ENCODE peak calls at places on chromosomes 3 and 15, in nine cellular contexts. One of them, this sample, is unnamed. For H3K79me2, the result is how much of the 10 kb centered on the place peaks cover.

GRCh38 chr3:149332227-149332765 is 1.1 kb downstream of the TM4SF18 start:
- DNase-seq in neural progenitor cell: no peak
- DNase-seq in astrocyte: no peak
- DNase-seq in fibroblast of lung: peak
- DNase-seq in PC-9: no peak
- DNase-seq in OCI-LY7: no peak
- DNase-seq in GM23338: no peak
- DNase-seq in GM12878: no peak
- DNase-seq in osteoblast: no peak
- DNase-seq in this sample: no peak

GRCh38 chr3:62210016-62210415 is 163.3 kb downstream of the FEZF2 start:
- DNase-seq in neural progenitor cell: no peak
- DNase-seq in astrocyte: no peak
- DNase-seq in fibroblast of lung: no peak
- DNase-seq in PC-9: no peak
- DNase-seq in OCI-LY7: no peak
- DNase-seq in GM23338: no peak
- DNase-seq in GM12878: no peak
- DNase-seq in osteoblast: peak
- DNase-seq in this sample: no peak

GRCh38 chr3:49930241-49930690 is 655 bp upstream of the MON1A start:
- DNase-seq in neural progenitor cell: no peak
- DNase-seq in astrocyte: no peak
- DNase-seq in fibroblast of lung: no peak
- DNase-seq in PC-9: no peak
- DNase-seq in OCI-LY7: no peak
- DNase-seq in GM23338: peak
- DNase-seq in GM12878: no peak
- DNase-seq in osteoblast: peak
- DNase-seq in this sample: no peak

GRCh38 chr3:195900426-195901355 is 7.7 kb downstream of the TNK2 start:
- DNase-seq in neural progenitor cell: no peak
- DNase-seq in astrocyte: peak
- DNase-seq in fibroblast of lung: peak
- DNase-seq in PC-9: no peak
- DNase-seq in OCI-LY7: peak
- DNase-seq in GM23338: no peak
- DNase-seq in GM12878: no peak
- DNase-seq in osteoblast: peak
- DNase-seq in this sample: no peak

GRCh38 chr3:128486692-128487537 is 6.1 kb downstream of the GATA2 start:
- DNase-seq in neural progenitor cell: peak
- DNase-seq in astrocyte: no peak
- DNase-seq in fibroblast of lung: no peak
- DNase-seq in PC-9: no peak
- DNase-seq in OCI-LY7: no peak
- DNase-seq in GM23338: peak
- DNase-seq in GM12878: no peak
- DNase-seq in osteoblast: peak
- DNase-seq in this sample: no peak

GRCh38 chr15:37112171-37112570 is 11.8 kb upstream of the MEIS2 start:
- DNase-seq in neural progenitor cell: no peak
- DNase-seq in astrocyte: no peak
- DNase-seq in fibroblast of lung: no peak
- DNase-seq in PC-9: no peak
- DNase-seq in OCI-LY7: no peak
- DNase-seq in GM23338: no peak
- DNase-seq in GM12878: no peak
- DNase-seq in osteoblast: no peak
- DNase-seq in this sample: no peak

GRCh38 chr3:141368062-141368924 is at the start of gene ZBTB38:
- DNase-seq in neural progenitor cell: peak
- DNase-seq in astrocyte: peak
- DNase-seq in fibroblast of lung: peak
- DNase-seq in PC-9: peak
- DNase-seq in OCI-LY7: no peak
- DNase-seq in GM23338: peak
- DNase-seq in GM12878: no peak
- DNase-seq in osteoblast: peak
- DNase-seq in this sample: no peak

GRCh38 chr3:142115927-142116668 is 33.2 kb downstream of the TFDP2 start:
- DNase-seq in neural progenitor cell: no peak
- DNase-seq in astrocyte: no peak
- DNase-seq in fibroblast of lung: no peak
- DNase-seq in PC-9: no peak
- DNase-seq in OCI-LY7: no peak
- DNase-seq in GM23338: no peak
- DNase-seq in GM12878: no peak
- DNase-seq in osteoblast: no peak
- DNase-seq in this sample: no peak

GRCh38 chr3:36969540-36970432 is 23.1 kb downstream of the EPM2AIP1 start:
- DNase-seq in neural progenitor cell: peak
- DNase-seq in astrocyte: peak
- DNase-seq in fibroblast of lung: peak
- DNase-seq in PC-9: no peak
- DNase-seq in OCI-LY7: peak
- DNase-seq in GM23338: peak
- DNase-seq in GM12878: peak
- DNase-seq in osteoblast: peak
- DNase-seq in this sample: peak

GRCh38 chr3:113057117-113057516 is 66.3 kb downstream of the GTPBP8 start:
- DNase-seq in neural progenitor cell: no peak
- DNase-seq in astrocyte: no peak
- DNase-seq in fibroblast of lung: no peak
- DNase-seq in PC-9: no peak
- DNase-seq in OCI-LY7: no peak
- DNase-seq in GM23338: no peak
- DNase-seq in GM12878: peak
- DNase-seq in osteoblast: no peak
- DNase-seq in this sample: no peak

GRCh38 chr15:70092462-70092850 is 5.3 kb downstream of the TLE3 start:
- DNase-seq in neural progenitor cell: no peak
- DNase-seq in astrocyte: no peak
- DNase-seq in fibroblast of lung: peak
- DNase-seq in PC-9: no peak
- DNase-seq in OCI-LY7: no peak
- DNase-seq in GM23338: no peak
- DNase-seq in GM12878: no peak
- DNase-seq in osteoblast: no peak
- DNase-seq in this sample: no peak

GRCh38 chr3:177751770-177752169 is 554.5 kb upstream of the TBL1XR1 start:
- DNase-seq in neural progenitor cell: no peak
- DNase-seq in astrocyte: no peak
- DNase-seq in fibroblast of lung: no peak
- DNase-seq in PC-9: no peak
- DNase-seq in OCI-LY7: peak
- DNase-seq in GM23338: peak
- DNase-seq in GM12878: no peak
- DNase-seq in osteoblast: no peak
- DNase-seq in this sample: no peak

GRCh38 chr3:57128863-57129602 is 36.1 kb downstream of the IL17RD start:
- DNase-seq in neural progenitor cell: peak
- DNase-seq in astrocyte: no peak
- DNase-seq in fibroblast of lung: no peak
- DNase-seq in PC-9: no peak
- DNase-seq in OCI-LY7: no peak
- DNase-seq in GM23338: peak
- DNase-seq in GM12878: no peak
- DNase-seq in osteoblast: no peak
- DNase-seq in this sample: no peak

GRCh38 chr15:63509933-63510547 is 5.6 kb downstream of the USP3 start:
- DNase-seq in neural progenitor cell: no peak
- DNase-seq in astrocyte: peak
- DNase-seq in fibroblast of lung: peak
- DNase-seq in PC-9: peak
- DNase-seq in OCI-LY7: no peak
- DNase-seq in GM23338: no peak
- DNase-seq in GM12878: no peak
- DNase-seq in osteoblast: no peak
- DNase-seq in this sample: no peak

GRCh38 chr3:151795276-151795675 is 18.6 kb upstream of the AADAC start:
- DNase-seq in neural progenitor cell: no peak
- DNase-seq in astrocyte: peak
- DNase-seq in fibroblast of lung: peak
- DNase-seq in PC-9: no peak
- DNase-seq in OCI-LY7: no peak
- DNase-seq in GM23338: no peak
- DNase-seq in GM12878: no peak
- DNase-seq in osteoblast: peak
- DNase-seq in this sample: no peak

GRCh38 chr15:52808996-52809395 is 18.9 kb upstream of the ONECUT1 start:
- DNase-seq in neural progenitor cell: no peak
- DNase-seq in astrocyte: no peak
- DNase-seq in fibroblast of lung: no peak
- DNase-seq in PC-9: no peak
- DNase-seq in OCI-LY7: no peak
- DNase-seq in GM23338: no peak
- DNase-seq in GM12878: no peak
- DNase-seq in osteoblast: no peak
- DNase-seq in this sample: no peak
- H3K79me2 ChIP-seq in neural progenitor cell: under half
- H3K79me2 ChIP-seq in astrocyte: under half
- H3K79me2 ChIP-seq in fibroblast of lung: under half
- H3K79me2 ChIP-seq in PC-9: under half
- H3K79me2 ChIP-seq in OCI-LY7: under half
- H3K79me2 ChIP-seq in GM23338: under half
- H3K79me2 ChIP-seq in GM12878: under half
- H3K79me2 ChIP-seq in osteoblast: under half
- H3K79me2 ChIP-seq in this sample: under half

DNA sequence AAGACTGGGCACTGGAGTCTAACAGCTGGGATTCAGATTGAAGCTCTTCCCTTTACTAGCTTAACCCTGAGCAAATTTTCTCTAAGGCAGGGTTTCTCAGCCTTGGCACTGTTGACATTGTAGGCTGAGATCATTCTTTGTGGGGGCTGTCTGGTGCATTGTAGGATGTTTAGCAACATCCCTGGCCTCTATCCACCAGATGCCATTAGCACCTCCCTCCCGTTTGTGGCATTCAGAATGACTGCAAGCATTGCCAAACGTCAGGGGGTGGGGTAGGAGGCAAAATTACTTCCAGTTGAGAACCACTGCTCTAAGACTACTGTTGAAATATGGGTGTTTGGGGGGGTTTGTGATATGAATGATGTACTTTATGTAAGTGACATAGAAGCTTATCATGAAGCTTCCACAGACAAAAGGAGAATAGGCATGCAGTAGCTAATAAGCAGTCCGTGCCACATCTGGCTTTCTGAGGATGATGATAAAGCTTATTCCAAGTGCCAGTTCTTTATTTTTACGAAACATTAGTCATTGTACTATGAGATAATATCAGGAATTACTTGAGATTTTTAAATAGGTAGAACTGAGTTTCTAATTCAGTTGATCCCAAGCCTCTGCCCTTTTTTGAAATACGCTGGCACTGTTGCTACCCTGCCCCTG is 39.3 kb downstream of the NKIRAS1 start:
- DNase-seq in neural progenitor cell: no peak
- DNase-seq in astrocyte: peak
- DNase-seq in fibroblast of lung: peak
- DNase-seq in PC-9: peak
- DNase-seq in OCI-LY7: no peak
- DNase-seq in GM23338: no peak
- DNase-seq in GM12878: no peak
- DNase-seq in osteoblast: peak
- DNase-seq in this sample: no peak
- H3K4me3 ChIP-seq in neural progenitor cell: no peak
- H3K4me3 ChIP-seq in astrocyte: no peak
- H3K4me3 ChIP-seq in fibroblast of lung: no peak
- H3K4me3 ChIP-seq in PC-9: no peak
- H3K4me3 ChIP-seq in OCI-LY7: no peak
- H3K4me3 ChIP-seq in GM23338: no peak
- H3K4me3 ChIP-seq in GM12878: no peak
- H3K4me3 ChIP-seq in osteoblast: peak
- H3K4me3 ChIP-seq in this sample: no peak

GRCh38 chr15:78316211-78317077 is 17.0 kb upstream of the SKIC8 start:
- DNase-seq in neural progenitor cell: peak
- DNase-seq in astrocyte: no peak
- DNase-seq in fibroblast of lung: no peak
- DNase-seq in PC-9: no peak
- DNase-seq in OCI-LY7: no peak
- DNase-seq in GM23338: peak
- DNase-seq in GM12878: no peak
- DNase-seq in osteoblast: peak
- DNase-seq in this sample: no peak

GRCh38 chr15:78313383-78313782 is 14.0 kb upstream of the SKIC8 start:
- DNase-seq in neural progenitor cell: no peak
- DNase-seq in astrocyte: no peak
- DNase-seq in fibroblast of lung: no peak
- DNase-seq in PC-9: no peak
- DNase-seq in OCI-LY7: no peak
- DNase-seq in GM23338: no peak
- DNase-seq in GM12878: no peak
- DNase-seq in osteoblast: peak
- DNase-seq in this sample: no peak

GRCh38 chr15:78314181-78314581 is 14.8 kb upstream of the SKIC8 start:
- DNase-seq in neural progenitor cell: no peak
- DNase-seq in astrocyte: no peak
- DNase-seq in fibroblast of lung: no peak
- DNase-seq in PC-9: no peak
- DNase-seq in OCI-LY7: no peak
- DNase-seq in GM23338: no peak
- DNase-seq in GM12878: no peak
- DNase-seq in osteoblast: peak
- DNase-seq in this sample: no peak

GRCh38 chr15:78317145-78317836 is 17.9 kb upstream of the SKIC8 start:
- DNase-seq in neural progenitor cell: no peak
- DNase-seq in astrocyte: no peak
- DNase-seq in fibroblast of lung: peak
- DNase-seq in PC-9: no peak
- DNase-seq in OCI-LY7: peak
- DNase-seq in GM23338: no peak
- DNase-seq in GM12878: no peak
- DNase-seq in osteoblast: peak
- DNase-seq in this sample: no peak

DNA sequence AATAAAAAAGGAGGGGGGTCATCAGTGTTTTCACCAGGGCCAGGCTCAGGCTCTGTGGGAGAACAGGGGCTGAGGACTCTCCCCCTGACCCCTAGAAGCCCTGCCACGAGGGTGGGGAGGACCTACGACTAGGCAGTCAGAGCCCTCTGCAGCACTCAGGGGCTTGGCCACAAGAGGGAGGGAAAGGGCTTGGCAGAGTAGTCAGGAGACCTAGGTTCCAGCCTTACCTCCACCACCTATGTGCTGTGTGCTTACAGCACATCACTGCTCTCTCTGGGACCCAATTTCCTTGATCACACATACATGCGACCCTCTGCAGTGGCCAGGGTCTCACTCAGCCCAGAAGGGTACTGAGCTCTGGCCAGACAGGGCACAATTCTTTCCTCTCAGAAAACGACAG is 16.3 kb upstream of the SKIC8 start:
- DNase-seq in neural progenitor cell: peak
- DNase-seq in astrocyte: no peak
- DNase-seq in fibroblast of lung: no peak
- DNase-seq in PC-9: no peak
- DNase-seq in OCI-LY7: peak
- DNase-seq in GM23338: peak
- DNase-seq in GM12878: no peak
- DNase-seq in osteoblast: peak
- DNase-seq in this sample: peak
- TF ChIP-seq CTCF in neural progenitor cell: peak
- TF ChIP-seq CTCF in astrocyte: no peak
- TF ChIP-seq CTCF in fibroblast of lung: peak
- TF ChIP-seq CTCF in PC-9: no peak
- TF ChIP-seq CTCF in OCI-LY7: peak
- TF ChIP-seq CTCF in GM23338: peak
- TF ChIP-seq CTCF in GM12878: peak
- TF ChIP-seq CTCF in osteoblast: peak
- TF ChIP-seq CTCF in this sample: peak

GRCh38 chr3:191637611-191638010 is 176.6 kb downstream of the PYDC2 start:
- DNase-seq in neural progenitor cell: no peak
- DNase-seq in astrocyte: no peak
- DNase-seq in fibroblast of lung: no peak
- DNase-seq in PC-9: no peak
- DNase-seq in OCI-LY7: no peak
- DNase-seq in GM23338: no peak
- DNase-seq in GM12878: no peak
- DNase-seq in osteoblast: no peak
- DNase-seq in this sample: no peak
- H3K79me2 ChIP-seq in neural progenitor cell: under half
- H3K79me2 ChIP-seq in astrocyte: under half
- H3K79me2 ChIP-seq in fibroblast of lung: under half
- H3K79me2 ChIP-seq in PC-9: under half
- H3K79me2 ChIP-seq in OCI-LY7: under half
- H3K79me2 ChIP-seq in GM23338: under half
- H3K79me2 ChIP-seq in GM12878: under half
- H3K79me2 ChIP-seq in osteoblast: under half
- H3K79me2 ChIP-seq in this sample: under half

This sample was measured in DND-41.